ENCODE peak calls at places on chromosomes 5 and 9, in four cellular contexts. P is Caki2; R is glutamatergic neuron; A is naive thymus-derived CD8-positive, alpha-beta T cell. C is an unnamed sample.

GRCh38 chr9:125829743-125830142 is 82.6 kb downstream of the PBX3 start:
- DNase-seq in P (no peak), R (no peak), A (peak), C (no peak)

GRCh38 chr5:174084691-174085154 is 39.2 kb downstream of the NSG2 start:
- DNase-seq in P (no peak), R (no peak), A (no peak), C (peak)

GRCh38 chr5:142508027-142508426 is 177.9 kb downstream of the FGF1 start:
- DNase-seq in P (no peak), R (no peak), A (no peak), C (no peak)

GRCh38 chr9:97853056-97853843 is at the start of gene FOXE1:
- DNase-seq in P (no peak), R (peak), A (no peak), C (peak)

GRCh38 chr5:41094871-41095270 is 23.7 kb upstream of the MROH2B start:
- DNase-seq in P (peak), R (no peak), A (no peak), C (peak)

GRCh38 chr9:35859310-35859994 is 10.7 kb downstream of the OR13J1 start:
- DNase-seq in P (no peak), R (no peak), A (no peak), C (peak)

GRCh38 chr5:57434227-57434640 is 48.4 kb downstream of the ACTBL2 start:
- DNase-seq in P (no peak), R (no peak), A (no peak), C (no peak)

GRCh38 chr5:160271396-160271795 is 41.0 kb downstream of the CCNJL start:
- DNase-seq in P (no peak), R (no peak), A (no peak), C (no peak)

GRCh38 chr5:176529824-176530195 is 7.4 kb downstream of the RNF44 start:
- DNase-seq in P (no peak), R (no peak), A (peak), C (no peak)

GRCh38 chr9:33785914-33786313 is 9.4 kb upstream of the PRSS3 start:
- DNase-seq in P (peak), R (no peak), A (no peak), C (no peak)

GRCh38 chr9:752201-752600 is 89.3 kb upstream of the DMRT1 start:
- DNase-seq in P (peak), R (no peak), A (no peak), C (peak)

GRCh38 chr5:36657563-36657995 is 51.2 kb downstream of the SLC1A3 start:
- DNase-seq in P (no peak), R (no peak), A (no peak), C (peak)

GRCh38 chr9:134214766-134215394 is 50.5 kb upstream of the RNU6ATAC start:
- DNase-seq in P (no peak), R (peak), A (no peak), C (no peak)

GRCh38 chr5:65172486-65173129 is 309.1 kb downstream of the ADAMTS6 start:
- DNase-seq in P (no peak), R (no peak), A (no peak), C (peak)

GRCh38 chr9:132783006-132783405 is 95.1 kb downstream of the AK8 start:
- DNase-seq in P (no peak), R (no peak), A (no peak), C (no peak)

GRCh38 chr5:61262080-61262479 is 70.0 kb upstream of the ZSWIM6 start:
- DNase-seq in P (no peak), R (no peak), A (no peak), C (no peak)

GRCh38 chr9:6302417-6302816 is 25.8 kb upstream of the TPD52L3 start:
- DNase-seq in P (no peak), R (no peak), A (no peak), C (no peak)

GRCh38 chr5:96463106-96463505 is 30.1 kb upstream of the PCSK1 start:
- DNase-seq in P (no peak), R (no peak), A (no peak), C (no peak)

GRCh38 chr5:43073597-43074546 is 33.8 kb upstream of the ANXA2R start:
- DNase-seq in P (peak), R (no peak), A (peak), C (peak)

GRCh38 chr5:73120222-73121108 is at the start of gene TMEM171:
- DNase-seq in P (peak), R (peak), A (no peak), C (peak)

GRCh38 chr9:14033067-14033466 is 280.9 kb downstream of the NFIB start:
- DNase-seq in P (no peak), R (no peak), A (no peak), C (no peak)

GRCh38 chr9:123637940-123638634 is 282.1 kb downstream of the CRB2 start:
- DNase-seq in P (peak), R (no peak), A (peak), C (no peak)

GRCh38 chr5:74659172-74659571 is 18.6 kb upstream of the ENC1 start:
- DNase-seq in P (no peak), R (no peak), A (no peak), C (no peak)

GRCh38 chr9:112831281-112831851 is 59.3 kb downstream of the SLC46A2 start:
- DNase-seq in P (no peak), R (no peak), A (no peak), C (no peak)

GRCh38 chr9:37061763-37062162 is 27.7 kb upstream of the PAX5 start:
- DNase-seq in P (no peak), R (no peak), A (no peak), C (peak)

GRCh38 chr5:36908544-36909260 is 32.1 kb downstream of the NIPBL start:
- DNase-seq in P (no peak), R (no peak), A (no peak), C (no peak)

GRCh38 chr9:13140843-13141592 is 138.5 kb downstream of the MPDZ start:
- DNase-seq in P (no peak), R (no peak), A (no peak), C (peak)

GRCh38 chr9:90808890-90809685 is 7.5 kb downstream of the SYK start:
- DNase-seq in P (no peak), R (no peak), A (no peak), C (no peak)